ENCODE peak calls at places on chromosomes 13 and 19, in four cellular contexts. One of them, this sample, is unnamed.

GRCh38 chr19:20367811-20368294 is 197.7 kb downstream of the ZNF737 start:
- DNase-seq in IMR-90: no peak
- DNase-seq in A549: no peak
- DNase-seq in HepG2: no peak
- DNase-seq in this sample: no peak

GRCh38 chr19:19105365-19106060 is 32.8 kb downstream of the TMEM161A start:
- DNase-seq in IMR-90: no peak
- DNase-seq in A549: peak; percentile 72
- DNase-seq in HepG2: peak; percentile 48
- DNase-seq in this sample: peak; percentile 95

GRCh38 chr13:108980237-108980636 is 350.8 kb downstream of the MYO16 start:
- DNase-seq in IMR-90: no peak
- DNase-seq in A549: no peak
- DNase-seq in HepG2: no peak
- DNase-seq in this sample: no peak

GRCh38 chr19:34838248-34838647 is 65.2 kb upstream of the ZNF599 start:
- DNase-seq in IMR-90: no peak
- DNase-seq in A549: peak; percentile 39
- DNase-seq in HepG2: peak; percentile 15
- DNase-seq in this sample: peak; percentile 45

GRCh38 chr13:112702983-112703379 is 13.1 kb downstream of the ATP11A start:
- DNase-seq in IMR-90: no peak
- DNase-seq in A549: no peak
- DNase-seq in HepG2: no peak
- DNase-seq in this sample: no peak

GRCh38 chr19:10508036-10508435 is 4.9 kb upstream of the KEAP1 start:
- DNase-seq in IMR-90: no peak
- DNase-seq in A549: no peak
- DNase-seq in HepG2: no peak
- DNase-seq in this sample: no peak

GRCh38 chr13:43377955-43378354 is 354.6 kb downstream of the DNAJC15 start:
- DNase-seq in IMR-90: peak; percentile 65
- DNase-seq in A549: no peak
- DNase-seq in HepG2: no peak
- DNase-seq in this sample: no peak

GRCh38 chr19:2227415-2228156 is 8.5 kb downstream of the PLEKHJ1 start:
- DNase-seq in IMR-90: no peak
- DNase-seq in A549: no peak
- DNase-seq in HepG2: no peak
- DNase-seq in this sample: no peak

GRCh38 chr13:97318532-97318931 is 96.4 kb downstream of the MBNL2 start:
- DNase-seq in IMR-90: peak; percentile 34
- DNase-seq in A549: no peak
- DNase-seq in HepG2: no peak
- DNase-seq in this sample: no peak

GRCh38 chr13:74287672-74288169 is 153.5 kb upstream of the KLF12 start:
- DNase-seq in IMR-90: peak; percentile 64
- DNase-seq in A549: peak; percentile 19
- DNase-seq in HepG2: peak; percentile 89
- DNase-seq in this sample: no peak

GRCh38 chr13:109285586-109285985 is 500.8 kb downstream of the IRS2 start:
- DNase-seq in IMR-90: no peak
- DNase-seq in A549: no peak
- DNase-seq in HepG2: no peak
- DNase-seq in this sample: no peak

GRCh38 chr19:49210108-49210900 is 52.7 kb downstream of the TRPM4 start:
- DNase-seq in IMR-90: no peak
- DNase-seq in A549: peak; percentile 69
- DNase-seq in HepG2: no peak
- DNase-seq in this sample: peak; percentile 92

GRCh38 chr13:110950356-110950755 is 35.5 kb upstream of the ANKRD10 start:
- DNase-seq in IMR-90: no peak
- DNase-seq in A549: no peak
- DNase-seq in HepG2: no peak
- DNase-seq in this sample: no peak

GRCh38 chr13:95129004-95129403 is 172.2 kb downstream of the ABCC4 start:
- DNase-seq in IMR-90: no peak
- DNase-seq in A549: no peak
- DNase-seq in HepG2: no peak
- DNase-seq in this sample: no peak

GRCh38 chr19:29965529-29965928 is 23.5 kb downstream of the URI1 start:
- DNase-seq in IMR-90: peak; percentile 88
- DNase-seq in A549: no peak
- DNase-seq in HepG2: no peak
- DNase-seq in this sample: no peak

GRCh38 chr19:48698046-48698445 is 2.3 kb downstream of the FUT2 start:
- DNase-seq in IMR-90: peak; percentile 74
- DNase-seq in A549: no peak
- DNase-seq in HepG2: no peak
- DNase-seq in this sample: peak; percentile 54

GRCh38 chr19:8585894-8586750 is 8.9 kb upstream of the MYO1F start:
- DNase-seq in IMR-90: no peak
- DNase-seq in A549: peak; percentile 61
- DNase-seq in HepG2: peak; percentile 28
- DNase-seq in this sample: peak; percentile 82

GRCh38 chr13:34371645-34372044 is 553.7 kb downstream of the RFC3 start:
- DNase-seq in IMR-90: no peak
- DNase-seq in A549: peak; percentile 95
- DNase-seq in HepG2: no peak
- DNase-seq in this sample: no peak

GRCh38 chr13:36231236-36231635 is 16.9 kb upstream of the SOHLH2 start:
- DNase-seq in IMR-90: no peak
- DNase-seq in A549: no peak
- DNase-seq in HepG2: no peak
- DNase-seq in this sample: no peak

GRCh38 chr13:99464441-99464949 is 36.8 kb upstream of the TM9SF2 start:
- DNase-seq in IMR-90: peak; percentile 48
- DNase-seq in A549: no peak
- DNase-seq in HepG2: no peak
- DNase-seq in this sample: no peak

GRCh38 chr19:1247747-1248453 is 483 bp upstream of the MIDN start:
- DNase-seq in IMR-90: peak; percentile 70
- DNase-seq in A549: peak; percentile 76
- DNase-seq in HepG2: peak; percentile 46
- DNase-seq in this sample: no peak

GRCh38 chr13:27353166-27353583 is 71.2 kb upstream of the GTF3A start:
- DNase-seq in IMR-90: peak; percentile 88
- DNase-seq in A549: no peak
- DNase-seq in HepG2: peak; percentile 30
- DNase-seq in this sample: no peak

GRCh38 chr13:97275265-97275664 is 53.1 kb downstream of the MBNL2 start:
- DNase-seq in IMR-90: peak; percentile 92
- DNase-seq in A549: peak; percentile 50
- DNase-seq in HepG2: peak; percentile 57
- DNase-seq in this sample: no peak

GRCh38 chr13:51258612-51259358 is 36.6 kb downstream of the FAM124A start:
- DNase-seq in IMR-90: no peak
- DNase-seq in A549: no peak
- DNase-seq in HepG2: no peak
- DNase-seq in this sample: no peak

GRCh38 chr19:13156968-13157882 is 7.0 kb downstream of the IER2 start:
- DNase-seq in IMR-90: no peak
- DNase-seq in A549: peak; percentile 38
- DNase-seq in HepG2: no peak
- DNase-seq in this sample: no peak

GRCh38 chr13:113115363-113116205 is 7.0 kb upstream of the F10 start:
- DNase-seq in IMR-90: no peak
- DNase-seq in A549: no peak
- DNase-seq in HepG2: no peak
- DNase-seq in this sample: no peak

GRCh38 chr19:37905936-37906867 is at the start of gene WDR87:
- DNase-seq in IMR-90: no peak
- DNase-seq in A549: peak; percentile 64
- DNase-seq in HepG2: peak; percentile 51
- DNase-seq in this sample: peak; percentile 49

GRCh38 chr13:60701919-60702318 is 304.9 kb downstream of the TDRD3 start:
- DNase-seq in IMR-90: no peak
- DNase-seq in A549: no peak
- DNase-seq in HepG2: no peak
- DNase-seq in this sample: no peak

GRCh38 chr13:99548448-99548847 is 47.2 kb downstream of the TM9SF2 start:
- DNase-seq in IMR-90: no peak
- DNase-seq in A549: no peak
- DNase-seq in HepG2: no peak
- DNase-seq in this sample: no peak

GRCh38 chr19:55196803-55197202 is 12.5 kb downstream of the PTPRH start:
- DNase-seq in IMR-90: no peak
- DNase-seq in A549: peak; percentile 64
- DNase-seq in HepG2: no peak
- DNase-seq in this sample: no peak

GRCh38 chr13:99436686-99437416 is 64.4 kb upstream of the TM9SF2 start:
- DNase-seq in IMR-90: peak; percentile 83
- DNase-seq in A549: peak; percentile 81
- DNase-seq in HepG2: peak; percentile 64
- DNase-seq in this sample: peak; percentile 89

GRCh38 chr19:29927944-29928669 is 13.9 kb upstream of the URI1 start:
- DNase-seq in IMR-90: no peak
- DNase-seq in A549: no peak
- DNase-seq in HepG2: peak; percentile 58
- DNase-seq in this sample: no peak

GRCh38 chr13:90591927-90592268 is 755.6 kb upstream of the MIR17HG start:
- DNase-seq in IMR-90: no peak
- DNase-seq in A549: no peak
- DNase-seq in HepG2: peak; percentile 3
- DNase-seq in this sample: peak; percentile 23

GRCh38 chr13:86601351-86601750 is 802.1 kb upstream of the SLITRK6 start:
- DNase-seq in IMR-90: peak; percentile 20
- DNase-seq in A549: no peak
- DNase-seq in HepG2: no peak
- DNase-seq in this sample: no peak

GRCh38 chr19:4064551-4065260 is 2.0 kb downstream of the ZBTB7A start:
- DNase-seq in IMR-90: no peak
- DNase-seq in A549: no peak
- DNase-seq in HepG2: no peak
- DNase-seq in this sample: peak; percentile 69

GRCh38 chr13:70964124-70964523 is 855.9 kb upstream of the KLHL1 start:
- DNase-seq in IMR-90: no peak
- DNase-seq in A549: peak; percentile 4
- DNase-seq in HepG2: peak; percentile 38
- DNase-seq in this sample: no peak

DNA sequence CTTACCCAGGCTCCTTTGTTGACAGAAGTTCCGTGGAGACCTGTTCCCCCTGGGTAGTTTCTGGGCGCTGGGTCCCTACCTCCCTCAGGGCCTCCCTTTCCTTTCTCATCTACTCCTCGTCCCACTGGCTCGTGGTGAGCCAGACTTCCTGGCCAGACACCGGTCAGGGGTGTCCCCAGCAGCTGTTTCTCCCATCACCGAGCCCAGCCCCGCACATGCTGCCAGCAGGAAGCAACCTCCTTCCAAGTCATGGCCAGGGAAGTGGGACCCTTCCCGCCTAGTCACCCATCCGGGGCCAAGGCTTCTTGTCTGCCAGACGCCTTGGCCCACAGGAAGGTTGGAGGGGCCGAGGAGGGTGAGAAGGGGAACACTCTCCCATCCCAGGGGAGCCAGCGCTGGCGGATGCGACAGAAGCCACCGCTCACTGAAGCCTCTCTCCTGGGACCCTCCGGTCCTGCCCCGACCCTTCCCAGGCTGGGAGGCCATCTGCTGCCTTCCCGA is 5.7 kb downstream of the PAK4 start:
- DNase-seq in IMR-90: peak; percentile 35
- DNase-seq in A549: no peak
- DNase-seq in HepG2: no peak
- DNase-seq in this sample: no peak
- TF ChIP-seq MAZ in IMR-90: no peak
- TF ChIP-seq MAZ in A549: no peak
- TF ChIP-seq MAZ in HepG2: no peak
- TF ChIP-seq MAZ in this sample: no peak

GRCh38 chr13:104143760-104144406 is 1077.7 kb upstream of the SLC10A2 start:
- DNase-seq in IMR-90: no peak
- DNase-seq in A549: no peak
- DNase-seq in HepG2: no peak
- DNase-seq in this sample: no peak

GRCh38 chr13:104137416-104137815 is 1071.2 kb upstream of the SLC10A2 start:
- DNase-seq in IMR-90: no peak
- DNase-seq in A549: no peak
- DNase-seq in HepG2: no peak
- DNase-seq in this sample: no peak

DNA sequence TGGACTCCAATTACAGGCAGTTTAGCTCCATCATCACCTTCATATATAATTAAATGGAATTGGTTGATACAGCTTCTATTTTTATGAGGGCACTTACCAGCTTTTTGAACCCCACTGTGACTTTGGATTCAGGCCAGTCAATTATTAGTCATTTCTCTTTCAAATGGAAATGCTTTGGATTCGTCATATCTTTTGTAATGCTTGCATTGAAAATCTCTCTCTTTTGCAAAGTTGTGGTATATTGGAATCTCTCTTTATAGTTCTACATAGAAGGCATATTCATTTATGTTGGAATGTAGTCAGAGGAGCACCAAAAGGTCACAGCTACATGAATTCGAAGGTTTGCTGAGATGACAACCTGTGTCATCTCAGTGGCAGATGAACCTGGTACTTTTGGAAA is 1074.3 kb upstream of the SLC10A2 start:
- DNase-seq in IMR-90: no peak
- DNase-seq in A549: no peak
- DNase-seq in HepG2: no peak
- DNase-seq in this sample: no peak
- TF ChIP-seq MAFK in IMR-90: no peak
- TF ChIP-seq MAFK in A549: no peak
- TF ChIP-seq MAFK in HepG2: no peak
- TF ChIP-seq MAFK in this sample: no peak

DNA sequence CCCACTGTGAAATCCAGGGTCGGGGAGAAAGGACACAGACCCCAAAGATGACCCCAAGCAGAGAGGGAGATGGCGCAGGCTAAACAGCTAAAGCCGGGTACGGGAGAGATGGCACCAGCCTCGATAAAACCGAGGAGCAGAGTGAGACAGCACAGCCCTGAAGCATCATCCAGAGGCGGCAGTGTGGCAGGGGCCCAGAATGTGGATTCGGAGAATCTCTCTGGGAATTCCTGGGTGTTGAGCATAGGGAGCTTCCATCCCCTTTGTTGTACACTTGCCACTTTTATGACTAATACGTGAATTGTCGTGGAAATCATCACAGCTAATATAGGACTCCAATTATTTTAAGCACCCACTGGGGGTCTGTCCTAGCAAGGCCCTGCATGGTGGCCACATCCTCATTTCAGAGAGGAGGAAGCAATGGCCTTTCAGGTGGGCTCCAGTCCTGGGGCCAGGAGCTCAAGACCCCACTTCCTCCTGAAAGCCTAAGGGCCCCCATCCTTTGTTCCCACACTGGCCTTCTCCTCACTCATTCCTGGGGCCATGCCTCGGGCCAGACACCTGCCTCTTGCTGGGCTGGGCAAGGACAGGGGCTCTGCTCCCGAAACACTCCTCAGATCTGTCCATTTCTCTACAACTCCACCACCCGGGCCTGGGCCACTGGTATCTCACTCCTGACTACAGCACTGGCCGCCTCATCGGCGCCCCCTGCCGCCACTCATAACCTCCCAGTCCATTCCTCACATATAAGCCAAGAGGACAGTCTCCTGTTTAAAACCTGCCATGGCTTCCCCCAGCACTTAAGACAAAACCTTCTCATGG is 29.3 kb upstream of the ATP1A3 start:
- DNase-seq in IMR-90: peak; percentile 8
- DNase-seq in A549: peak; percentile 77
- DNase-seq in HepG2: peak; percentile 15
- DNase-seq in this sample: peak; percentile 70
- TF ChIP-seq MAZ in IMR-90: no peak
- TF ChIP-seq MAZ in A549: no peak
- TF ChIP-seq MAZ in HepG2: no peak
- TF ChIP-seq MAZ in this sample: no peak

GRCh38 chr19:17889609-17890214 is 18.0 kb downstream of the SLC5A5 start:
- DNase-seq in IMR-90: peak; percentile 37
- DNase-seq in A549: no peak
- DNase-seq in HepG2: peak; percentile 32
- DNase-seq in this sample: peak; percentile 39
- TF ChIP-seq MAFK in IMR-90: no peak
- TF ChIP-seq MAFK in A549: no peak
- TF ChIP-seq MAFK in HepG2: no peak
- TF ChIP-seq MAFK in this sample: no peak